ENCODE peak calls at places on chromosomes 5 and 9, in seven cellular contexts. P is NT2/D1; F is WTC11; B is natural killer cell; X is activated CD4-positive, CD25-positive, alpha-beta regulatory T cell; Z is KBM-7; V is activated T-helper 1 cell treated with anti-CD3 and anti-CD28 coated beads, Interleukin-2, amount 50 U/mL, for 16 hours. T is an unnamed sample.

GRCh38 chr9:93576296-93577044 is at the start of gene PHF2:
- DNase-seq in P (no peak), F (no peak), B (peak; percentile 25), X (no peak), Z (no peak), V (no peak), T (no peak)

GRCh38 chr5:158881076-158881880 is 218.4 kb downstream of the EBF1 start:
- DNase-seq in P (no peak), F (no peak), B (no peak), X (no peak), Z (no peak), V (no peak), T (no peak)

GRCh38 chr5:122142480-122142879 is 13.1 kb downstream of the ZNF474 start:
- DNase-seq in P (no peak), F (no peak), B (no peak), X (no peak), Z (no peak), V (no peak), T (no peak)

GRCh38 chr5:63483338-63483737 is 478.9 kb downstream of the HTR1A start:
- DNase-seq in P (no peak), F (no peak), B (no peak), X (no peak), Z (no peak), V (no peak), T (no peak)

GRCh38 chr5:114018178-114018577 is 343.7 kb upstream of the KCNN2 start:
- DNase-seq in P (peak; percentile 1), F (no peak), B (no peak), X (no peak), Z (no peak), V (no peak), T (no peak)

GRCh38 chr5:107381189-107381856 is 289.4 kb downstream of the EFNA5 start:
- DNase-seq in P (no peak), F (no peak), B (no peak), X (no peak), Z (no peak), V (no peak), T (no peak)

GRCh38 chr9:84325347-84325982 is 15.1 kb downstream of the SLC28A3 start:
- DNase-seq in P (no peak), F (no peak), B (no peak), X (no peak), Z (no peak), V (no peak), T (no peak)

GRCh38 chr5:55713871-55714270 is 1.7 kb upstream of the SLC38A9 start:
- DNase-seq in P (no peak), F (no peak), B (no peak), X (no peak), Z (no peak), V (no peak), T (no peak)

GRCh38 chr9:97518909-97519307 is 17.4 kb downstream of the TMOD1 start:
- DNase-seq in P (no peak), F (no peak), B (no peak), X (no peak), Z (peak; percentile 32), V (no peak), T (peak; percentile 94)

GRCh38 chr5:5649641-5650040 is 227.2 kb downstream of the ICE1 start:
- DNase-seq in P (no peak), F (no peak), B (no peak), X (no peak), Z (no peak), V (no peak), T (no peak)

GRCh38 chr5:43616535-43616934 is 13.6 kb downstream of the NNT start:
- DNase-seq in P (no peak), F (no peak), B (no peak), X (no peak), Z (no peak), V (no peak), T (no peak)

GRCh38 chr9:121613009-121613766 is 38.2 kb upstream of the DAB2IP start:
- DNase-seq in P (no peak), F (no peak), B (no peak), X (no peak), Z (peak; percentile 56), V (no peak), T (no peak)

GRCh38 chr5:127290019-127290945 is at the start of gene MEGF10:
- DNase-seq in P (peak; percentile 52), F (peak; percentile 82), B (no peak), X (no peak), Z (peak; percentile 69), V (no peak), T (peak; percentile 32)

GRCh38 chr9:110050925-110051355 is 157.0 kb downstream of the C9orf152 start:
- DNase-seq in P (no peak), F (no peak), B (no peak), X (no peak), Z (no peak), V (no peak), T (peak; percentile 37)

GRCh38 chr9:80407220-80407619 is 835.5 kb downstream of the TLE4 start:
- DNase-seq in P (no peak), F (no peak), B (no peak), X (no peak), Z (no peak), V (no peak), T (no peak)

GRCh38 chr5:72122619-72123018 is 15.3 kb downstream of the MAP1B start:
- DNase-seq in P (no peak), F (no peak), B (no peak), X (no peak), Z (no peak), V (no peak), T (no peak)

GRCh38 chr9:7394007-7394774 is 405.4 kb downstream of the DMAC1 start:
- DNase-seq in P (no peak), F (peak; percentile 18), B (no peak), X (no peak), Z (no peak), V (no peak), T (no peak)

GRCh38 chr9:93931905-93932304 is 23.2 kb downstream of the BARX1 start:
- DNase-seq in P (no peak), F (no peak), B (no peak), X (no peak), Z (no peak), V (no peak), T (no peak)

GRCh38 chr9:95058795-95059386 is 258.6 kb downstream of the FANCC start:
- DNase-seq in P (no peak), F (no peak), B (no peak), X (no peak), Z (no peak), V (no peak), T (no peak)

GRCh38 chr5:27472000-27472763 is 433.8 kb upstream of the CDH9 start:
- DNase-seq in P (peak; percentile 67), F (peak; percentile 85), B (no peak), X (no peak), Z (peak; percentile 81), V (no peak), T (no peak)

GRCh38 chr9:68552700-68553099 is 12.0 kb upstream of the TMEM252 start:
- DNase-seq in P (no peak), F (no peak), B (no peak), X (no peak), Z (no peak), V (no peak), T (no peak)

GRCh38 chr9:107138261-107138992 is 144.7 kb upstream of the RAD23B start:
- DNase-seq in P (no peak), F (no peak), B (no peak), X (no peak), Z (no peak), V (no peak), T (no peak)

GRCh38 chr5:152437861-152438260 is 32.8 kb upstream of the NMUR2 start:
- DNase-seq in P (peak; percentile 62), F (peak; percentile 17), B (no peak), X (no peak), Z (no peak), V (no peak), T (no peak)

GRCh38 chr5:125026900-125027731 is 280.7 kb upstream of the ZNF608 start:
- DNase-seq in P (no peak), F (no peak), B (no peak), X (no peak), Z (no peak), V (no peak), T (no peak)

GRCh38 chr5:39794511-39794910 is 369.7 kb upstream of the DAB2 start:
- DNase-seq in P (no peak), F (no peak), B (no peak), X (no peak), Z (no peak), V (no peak), T (no peak)

T was measured in uterus.